ENCODE peak calls at places on chromosome 6, in nine cellular contexts. E, Q, K, X, R, S, H, N and P are unnamed samples.

GRCh38 chr6:141598487-141598886 is 534.2 kb upstream of the GJE1 start:
- DNase-seq in E (no peak), Q (peak), K (no peak), X (no peak), R (no peak), S (no peak), H (peak), N (peak), P (peak)

GRCh38 chr6:56329296-56330050 is 82.1 kb upstream of the COL21A1 start:
- DNase-seq in E (no peak), Q (peak), K (no peak), X (no peak), R (no peak), S (no peak), H (peak), N (peak), P (peak)

GRCh38 chr6:42339991-42340401 is 111.7 kb downstream of the TRERF1 start:
- DNase-seq in E (no peak), Q (no peak), K (no peak), X (no peak), R (no peak), S (no peak), H (no peak), N (peak), P (no peak)

GRCh38 chr6:24376875-24377274 is 19.0 kb upstream of the DCDC2 start:
- DNase-seq in E (no peak), Q (no peak), K (no peak), X (no peak), R (no peak), S (no peak), H (no peak), N (no peak), P (peak)

GRCh38 chr6:47700051-47700450 is 1.7 kb downstream of the ADGRF4 start:
- DNase-seq in E (no peak), Q (peak), K (no peak), X (no peak), R (no peak), S (no peak), H (peak), N (peak), P (peak)

GRCh38 chr6:123211777-123212545 is 215.9 kb downstream of the CLVS2 start:
- DNase-seq in E (no peak), Q (no peak), K (no peak), X (no peak), R (no peak), S (no peak), H (no peak), N (peak), P (no peak)

GRCh38 chr6:148624025-148624424 is 122.8 kb upstream of the UST start:
- DNase-seq in E (no peak), Q (peak), K (peak), X (no peak), R (no peak), S (no peak), H (peak), N (peak), P (peak)

GRCh38 chr6:170505306-170505705 is 47.8 kb downstream of the PSMB1 start:
- DNase-seq in E (no peak), Q (no peak), K (no peak), X (no peak), R (peak), S (peak), H (no peak), N (no peak), P (no peak)

GRCh38 chr6:38326837-38327236 is 312.9 kb downstream of the BTBD9 start:
- DNase-seq in E (no peak), Q (no peak), K (no peak), X (no peak), R (no peak), S (no peak), H (no peak), N (no peak), P (no peak)

GRCh38 chr6:150719099-150719767 is 119.5 kb downstream of the PLEKHG1 start:
- DNase-seq in E (no peak), Q (no peak), K (no peak), X (no peak), R (no peak), S (no peak), H (peak), N (no peak), P (no peak)

GRCh38 chr6:110337481-110337880 is 20.7 kb downstream of the METTL24 start:
- DNase-seq in E (no peak), Q (peak), K (no peak), X (no peak), R (no peak), S (no peak), H (peak), N (peak), P (peak)

GRCh38 chr6:44563397-44563796 is 175.9 kb downstream of the CDC5L start:
- DNase-seq in E (no peak), Q (peak), K (no peak), X (peak), R (no peak), S (no peak), H (peak), N (peak), P (no peak)

GRCh38 chr6:100456178-100456880 is 8.4 kb downstream of the SIM1 start:
- DNase-seq in E (no peak), Q (no peak), K (no peak), X (peak), R (no peak), S (no peak), H (no peak), N (no peak), P (no peak)

GRCh38 chr6:36851632-36852031 is 12.4 kb upstream of the CPNE5 start:
- DNase-seq in E (no peak), Q (peak), K (no peak), X (no peak), R (no peak), S (no peak), H (peak), N (no peak), P (peak)

GRCh38 chr6:10276106-10276505 is 138.8 kb downstream of the TFAP2A start:
- DNase-seq in E (no peak), Q (no peak), K (no peak), X (no peak), R (no peak), S (no peak), H (no peak), N (no peak), P (no peak)

GRCh38 chr6:75516757-75517156 is 23.2 kb upstream of the FILIP1 start:
- DNase-seq in E (no peak), Q (no peak), K (no peak), X (no peak), R (no peak), S (no peak), H (no peak), N (no peak), P (no peak)

GRCh38 chr6:161212902-161213301 is 61.0 kb downstream of the AGPAT4 start:
- DNase-seq in E (no peak), Q (no peak), K (no peak), X (no peak), R (no peak), S (no peak), H (no peak), N (no peak), P (no peak)

GRCh38 chr6:142692942-142693341 is 252.0 kb downstream of the HIVEP2 start:
- DNase-seq in E (no peak), Q (peak), K (peak), X (peak), R (peak), S (peak), H (peak), N (peak), P (peak)
- TF ChIP-seq CTCF in E (peak), Q (peak), K (peak), X (peak), R (peak), S (peak), H (peak), N (peak), P (peak)

GRCh38 chr6:159125014-159125609 is 44.1 kb upstream of the FNDC1 start:
- DNase-seq in E (no peak), Q (no peak), K (no peak), X (no peak), R (no peak), S (no peak), H (no peak), N (no peak), P (no peak)
- TF ChIP-seq CTCF in E (no peak), Q (peak), K (no peak), X (peak), R (peak), S (peak), H (peak), N (peak), P (peak)

DNA sequence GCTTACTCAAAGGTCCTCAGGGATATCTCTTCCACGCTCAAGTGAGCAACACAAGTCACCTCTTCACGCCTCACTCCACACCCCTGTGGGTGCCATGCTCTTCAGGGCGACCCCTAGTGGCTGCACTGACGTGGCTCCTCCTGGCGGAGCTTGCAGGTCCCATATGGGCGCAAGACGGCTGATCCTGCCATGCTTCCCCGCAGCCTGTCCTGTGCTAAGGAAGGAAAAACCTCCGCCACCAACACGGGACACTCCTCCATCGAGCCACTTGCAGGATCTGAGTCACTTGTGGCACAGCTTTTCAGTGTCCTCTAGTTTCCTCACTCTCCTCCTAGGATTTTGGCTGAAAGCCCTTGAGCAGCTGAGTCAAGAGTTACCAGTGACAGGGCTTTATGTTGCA is 90.7 kb downstream of the KHDC1L start:
- DNase-seq in E (peak), Q (peak), K (no peak), X (peak), R (peak), S (peak), H (peak), N (peak), P (peak)
- TF ChIP-seq CTCF in E (no peak), Q (peak), K (no peak), X (peak), R (peak), S (peak), H (peak), N (peak), P (peak)

DNA sequence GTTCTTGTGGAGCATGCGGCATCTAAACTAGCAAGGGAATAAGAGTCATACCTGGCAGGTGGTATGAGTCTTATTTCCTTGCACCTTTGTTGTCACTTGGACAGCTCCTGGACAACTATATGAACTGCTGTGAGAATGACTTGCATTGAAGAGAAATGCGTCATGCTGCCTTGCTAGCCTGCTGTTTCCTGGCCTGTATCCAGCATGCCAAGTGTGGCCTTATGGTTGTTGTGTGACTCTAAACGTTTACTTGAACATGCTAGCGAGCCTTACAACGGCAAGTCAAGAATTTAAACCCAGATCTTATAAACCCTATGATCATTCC is 90.4 kb downstream of the CEP162 start:
- DNase-seq in E (no peak), Q (peak), K (no peak), X (no peak), R (no peak), S (no peak), H (peak), N (no peak), P (peak)
- TF ChIP-seq CTCF in E (no peak), Q (no peak), K (no peak), X (no peak), R (no peak), S (no peak), H (no peak), N (no peak), P (no peak)

GRCh38 chr6:155317186-155317585 is 2.9 kb upstream of the TFB1M start:
- DNase-seq in E (no peak), Q (peak), K (no peak), X (no peak), R (no peak), S (no peak), H (peak), N (peak), P (peak)
- TF ChIP-seq CTCF in E (peak), Q (peak), K (no peak), X (peak), R (peak), S (peak), H (peak), N (peak), P (peak)

DNA sequence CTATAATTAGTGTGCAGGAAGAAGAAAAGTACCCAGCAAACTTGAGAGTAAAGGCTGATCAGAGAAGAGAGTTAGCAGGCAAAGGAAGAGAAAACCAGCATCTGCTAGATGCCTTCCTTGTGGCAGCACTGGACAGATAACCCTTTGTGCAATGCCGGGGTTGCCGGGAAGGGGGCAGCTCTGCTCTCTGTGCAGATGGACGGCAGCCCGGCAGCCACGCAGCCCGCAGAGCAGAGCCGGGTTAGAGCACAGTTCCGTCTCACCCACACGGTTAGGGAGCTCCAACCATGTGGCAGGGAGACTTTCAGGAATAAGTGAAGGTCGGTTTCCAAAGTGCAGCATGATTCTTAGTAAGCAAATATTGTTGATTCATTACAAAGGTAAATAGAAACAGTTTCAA is 80.0 kb upstream of the RPS6KA2 start:
- DNase-seq in E (no peak), Q (peak), K (no peak), X (peak), R (peak), S (peak), H (peak), N (peak), P (peak)
- TF ChIP-seq CTCF in E (peak), Q (peak), K (no peak), X (peak), R (peak), S (peak), H (peak), N (peak), P (peak)

DNA sequence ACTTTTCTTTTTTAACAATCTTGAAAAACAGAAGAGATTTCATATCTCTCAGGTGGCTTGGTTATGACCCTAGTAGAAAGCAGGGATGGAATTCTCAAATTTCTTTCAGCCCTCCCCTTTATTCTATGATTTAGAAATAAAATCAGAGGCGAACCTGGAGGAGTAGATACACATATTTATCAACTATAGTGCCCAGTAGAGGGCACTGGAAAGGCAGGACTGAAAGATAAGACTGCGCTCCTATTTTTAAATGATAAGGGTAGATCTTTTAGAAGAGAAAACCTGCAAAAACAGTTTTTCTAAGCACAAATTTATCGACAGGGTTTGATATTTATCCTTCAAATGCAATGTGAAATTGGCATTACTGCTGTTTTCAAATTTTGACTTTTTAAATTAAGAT is 1296.6 kb downstream of the EPHA7 start:
- DNase-seq in E (no peak), Q (no peak), K (no peak), X (peak), R (peak), S (no peak), H (peak), N (no peak), P (peak)
- TF ChIP-seq CTCF in E (no peak), Q (no peak), K (no peak), X (peak), R (peak), S (peak), H (peak), N (no peak), P (peak)